ENCODE peak calls at places on chromosomes 12 and 14, in six cellular contexts. U is activated CD8-positive, alpha-beta T cell treated with anti-CD3 and anti-CD28 coated beads, Interleukin-2, amount 10 ng/mL, durations not matched to agents 7 days and 5 days; D is NCI-H1105; P is body of pancreas; G is GM20000; C is germinal center. O is an unnamed sample.

GRCh38 chr12:113222730-113223531 is 1.7 kb downstream of the TPCN1 start:
- DNase-seq in U (peak), D (peak), P (peak), G (no peak), C (no peak), O (peak)

GRCh38 chr12:67540920-67541624 is 107.5 kb upstream of the DYRK2 start:
- DNase-seq in U (no peak), D (no peak), P (no peak), G (no peak), C (no peak), O (peak)

GRCh38 chr14:53152909-53153701 is at the start of gene DDHD1:
- DNase-seq in U (peak), D (peak), P (peak), G (peak), C (peak), O (peak)

GRCh38 chr14:50064993-50065392 is 51.4 kb downstream of the VCPKMT start:
- DNase-seq in U (peak), D (no peak), P (no peak), G (peak), C (peak), O (peak)

GRCh38 chr12:27705263-27705662 is 5.4 kb upstream of the MRPS35 start:
- DNase-seq in U (no peak), D (no peak), P (no peak), G (no peak), C (no peak), O (no peak)

GRCh38 chr14:36056846-36057245 is 119.7 kb downstream of the PTCSC3 start:
- DNase-seq in U (no peak), D (no peak), P (no peak), G (no peak), C (no peak), O (peak)

GRCh38 chr14:53619625-53620324 is 336.9 kb downstream of the BMP4 start:
- DNase-seq in U (no peak), D (no peak), P (no peak), G (no peak), C (no peak), O (peak)

GRCh38 chr14:28651148-28651547 is 115.4 kb upstream of the FOXG1 start:
- DNase-seq in U (no peak), D (no peak), P (no peak), G (no peak), C (no peak), O (peak)

GRCh38 chr14:96090441-96091148 is 51.4 kb downstream of the C14orf132 start:
- DNase-seq in U (no peak), D (peak), P (peak), G (no peak), C (no peak), O (peak)

GRCh38 chr14:24734917-24735500 is 101.0 kb upstream of the GZMB start:
- DNase-seq in U (peak), D (peak), P (peak), G (peak), C (peak), O (peak)

O was measured in Daoy.